ENCODE peak calls at places on chromosomes 6 and 20, in six cellular contexts. G, K, Z, Y, P and A are unnamed samples. For H3K9me3 and H3K4me1, the result is how much of the 10 kb centered on the place peaks cover.

GRCh38 chr6:92377137-92377536 is 1042.2 kb downstream of the EPHA7 start:
- DNase-seq in G (no peak), K (no peak), Z (no peak), Y (no peak), P (no peak), A (no peak)

GRCh38 chr20:46602429-46602828 is 48.8 kb downstream of the SLC13A3 start:
- DNase-seq in G (no peak), K (no peak), Z (no peak), Y (no peak), P (no peak), A (no peak)

GRCh38 chr6:136772685-136773472 is 19.4 kb downstream of the MAP3K5 start:
- DNase-seq in G (no peak), K (peak), Z (no peak), Y (no peak), P (peak), A (no peak)

GRCh38 chr6:35500782-35501181 is 3.9 kb upstream of the TEAD3 start:
- DNase-seq in G (peak), K (no peak), Z (no peak), Y (no peak), P (no peak), A (no peak)

GRCh38 chr6:113184291-113184690 is 672.9 kb upstream of the MARCKS start:
- DNase-seq in G (no peak), K (no peak), Z (no peak), Y (no peak), P (no peak), A (no peak)

GRCh38 chr20:37615507-37616425 is 78.1 kb upstream of the CTNNBL1 start:
- DNase-seq in G (no peak), K (peak), Z (no peak), Y (no peak), P (no peak), A (no peak)

GRCh38 chr6:41209547-41209951 is 8.6 kb upstream of the TREML2 start:
- DNase-seq in G (no peak), K (no peak), Z (no peak), Y (no peak), P (no peak), A (no peak)

GRCh38 chr6:136201735-136202134 is 48.4 kb downstream of the MTFR2 start:
- DNase-seq in G (no peak), K (no peak), Z (no peak), Y (no peak), P (no peak), A (no peak)

GRCh38 chr6:44304282-44305199 is 8.6 kb downstream of the AARS2 start:
- DNase-seq in G (peak), K (no peak), Z (peak), Y (peak), P (no peak), A (no peak)

GRCh38 chr6:96196633-96197032 is 180.9 kb downstream of the FUT9 start:
- DNase-seq in G (no peak), K (no peak), Z (no peak), Y (no peak), P (no peak), A (no peak)

GRCh38 chr6:6943411-6943810 is 164.3 kb upstream of the RREB1 start:
- DNase-seq in G (no peak), K (no peak), Z (no peak), Y (no peak), P (no peak), A (no peak)

GRCh38 chr6:45473121-45473967 is 95.6 kb upstream of the SUPT3H start:
- DNase-seq in G (no peak), K (no peak), Z (no peak), Y (peak), P (no peak), A (no peak)

GRCh38 chr6:69179681-69180080 is 544.6 kb downstream of the ADGRB3 start:
- DNase-seq in G (no peak), K (no peak), Z (no peak), Y (no peak), P (no peak), A (no peak)

GRCh38 chr6:13660273-13660672 is 45.1 kb downstream of the NOL7 start:
- DNase-seq in G (no peak), K (no peak), Z (no peak), Y (no peak), P (no peak), A (no peak)

GRCh38 chr6:19209202-19209601 is 628.0 kb upstream of the ID4 start:
- DNase-seq in G (no peak), K (no peak), Z (no peak), Y (no peak), P (no peak), A (no peak)

GRCh38 chr6:19205076-19205475 is 632.1 kb upstream of the ID4 start:
- DNase-seq in G (no peak), K (no peak), Z (no peak), Y (no peak), P (no peak), A (no peak)

DNA sequence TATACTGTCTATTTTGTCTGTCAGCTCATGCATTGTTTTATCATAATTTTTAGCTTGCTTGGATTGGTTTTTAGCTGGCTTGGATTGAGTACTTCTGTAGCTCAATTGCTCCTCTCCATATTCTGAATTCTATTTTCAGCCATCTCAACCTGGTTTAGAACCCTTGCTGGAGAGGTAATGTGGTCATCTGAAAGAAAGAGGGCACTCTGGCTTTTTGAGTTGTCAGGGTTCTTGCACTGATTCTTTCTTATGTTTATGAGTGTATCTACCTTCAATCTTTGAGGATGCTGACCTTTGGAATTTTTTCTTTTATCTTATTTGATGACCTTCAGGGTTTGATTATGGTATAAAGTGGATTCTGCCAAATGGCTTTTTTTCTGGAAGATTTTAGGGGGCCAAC is 632.7 kb upstream of the ID4 start:
- DNase-seq in G (no peak), K (no peak), Z (no peak), Y (no peak), P (no peak), A (no peak)
- H3K9me3 ChIP-seq in G (under half), K (under half), Z (under half), Y (under half), P (under half), A (under half)

GRCh38 chr20:48015943-48016723 is 230.9 kb upstream of the SULF2 start:
- DNase-seq in G (no peak), K (peak), Z (no peak), Y (no peak), P (no peak), A (no peak)

GRCh38 chr20:48019496-48019895 is 234.2 kb upstream of the SULF2 start:
- DNase-seq in G (no peak), K (no peak), Z (no peak), Y (no peak), P (no peak), A (no peak)

GRCh38 chr20:48017504-48017903 is 232.2 kb upstream of the SULF2 start:
- DNase-seq in G (no peak), K (no peak), Z (no peak), Y (no peak), P (no peak), A (no peak)

GRCh38 chr20:48019940-48020339 is 234.7 kb upstream of the SULF2 start:
- DNase-seq in G (no peak), K (no peak), Z (no peak), Y (no peak), P (peak), A (no peak)

GRCh38 chr20:48017992-48018391 is 232.7 kb upstream of the SULF2 start:
- DNase-seq in G (no peak), K (no peak), Z (no peak), Y (no peak), P (no peak), A (no peak)
- H3K4me1 ChIP-seq in G (under half), K (under half), Z (under half), Y (under half), P (under half), A (under half)

DNA sequence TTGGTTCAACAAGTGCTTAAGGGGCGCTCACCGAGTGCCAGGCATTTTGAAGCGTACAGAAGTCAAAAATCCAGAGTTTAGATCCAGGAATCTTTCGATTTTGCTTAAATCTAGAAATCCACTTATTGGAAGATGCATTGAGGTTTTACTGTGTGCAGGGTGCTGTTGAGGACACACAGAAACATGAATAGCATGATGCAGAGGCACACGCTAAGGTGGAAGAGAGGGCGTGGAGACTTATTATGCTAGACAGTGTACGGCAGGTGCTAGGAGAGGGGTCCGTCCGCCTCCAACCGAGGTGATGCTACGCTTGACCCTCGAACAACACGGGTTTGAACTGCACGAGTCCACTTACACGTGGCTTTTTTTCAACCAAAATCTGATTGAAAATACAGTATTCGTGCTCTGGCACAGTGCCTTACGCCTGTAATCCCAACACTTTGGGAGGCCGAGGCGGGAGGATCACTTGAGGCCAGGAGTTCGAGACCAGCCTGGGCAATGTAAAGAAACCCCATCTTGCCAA is 1.0 kb upstream of the KIF13A start:
- DNase-seq in G (no peak), K (peak), Z (no peak), Y (no peak), P (no peak), A (no peak)
- H3K27ac ChIP-seq in G (peak), K (peak), Z (peak), Y (peak), P (peak), A (peak)

GRCh38 chr20:1417790-1418189 is 24.9 kb upstream of the FKBP1A start:
- DNase-seq in G (no peak), K (no peak), Z (no peak), Y (no peak), P (no peak), A (no peak)
- H3K9me3 ChIP-seq in G (under half), K (under half), Z (under half), Y (under half), P (under half), A (under half)

GRCh38 chr6:111996159-111996558 is 57.7 kb upstream of the CCN6 start:
- DNase-seq in G (no peak), K (no peak), Z (no peak), Y (no peak), P (no peak), A (no peak)

GRCh38 chr6:111994791-111995190 is 59.1 kb upstream of the CCN6 start:
- DNase-seq in G (no peak), K (no peak), Z (no peak), Y (no peak), P (no peak), A (no peak)

GRCh38 chr6:111992851-111993250 is 61.1 kb upstream of the CCN6 start:
- DNase-seq in G (no peak), K (no peak), Z (no peak), Y (no peak), P (no peak), A (no peak)

GRCh38 chr6:111995409-111995808 is 58.5 kb upstream of the CCN6 start:
- DNase-seq in G (no peak), K (no peak), Z (no peak), Y (no peak), P (no peak), A (no peak)

DNA sequence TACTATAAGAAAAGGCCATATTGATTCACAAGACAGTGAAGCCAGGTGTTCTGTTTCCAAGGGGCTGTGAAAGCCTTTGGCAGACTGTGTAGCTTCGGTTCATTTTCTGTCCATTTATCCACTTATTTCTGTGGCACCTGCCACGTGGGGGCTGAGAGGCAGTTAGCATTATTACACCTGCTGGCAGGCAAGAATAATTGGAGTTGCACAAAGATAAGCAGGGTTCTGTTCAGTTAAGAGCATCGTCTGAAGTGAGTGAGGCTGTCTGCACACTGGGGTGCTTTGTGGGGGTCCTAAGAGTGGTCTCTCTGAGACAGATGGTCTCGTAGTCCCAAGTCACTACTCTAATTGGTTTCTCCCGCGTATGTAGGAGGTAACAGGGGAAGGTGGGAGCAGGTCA is 60.6 kb upstream of the CCN6 start:
- DNase-seq in G (no peak), K (no peak), Z (no peak), Y (no peak), P (no peak), A (no peak)
- H3K4me1 ChIP-seq in G (under half), K (under half), Z (under half), Y (under half), P (under half), A (under half)

GRCh38 chr6:106973841-106974336 is 640 bp downstream of the CD24 start:
- DNase-seq in G (no peak), K (no peak), Z (no peak), Y (peak), P (no peak), A (no peak)

GRCh38 chr6:106975699-106976032 is 1.1 kb upstream of the CD24 start:
- DNase-seq in G (no peak), K (no peak), Z (no peak), Y (no peak), P (no peak), A (no peak)

GRCh38 chr6:106974999-106975698 is 620 bp upstream of the CD24 start:
- DNase-seq in G (peak), K (peak), Z (peak), Y (peak), P (no peak), A (peak)

GRCh38 chr6:106973018-106973840 is 1.3 kb downstream of the CD24 start:
- DNase-seq in G (no peak), K (no peak), Z (no peak), Y (peak), P (no peak), A (peak)

GRCh38 chr6:106974337-106974998 is at the start of gene CD24:
- DNase-seq in G (no peak), K (no peak), Z (no peak), Y (peak), P (no peak), A (no peak)
- H3K27ac ChIP-seq in G (no peak), K (no peak), Z (no peak), Y (peak), P (no peak), A (no peak)